ENCODE peak calls at places on chromosome 10, in nine cellular contexts. R is stimulated activated CD4-positive, alpha-beta T cell treated with anti-CD3 and anti-CD28 coated beads, Interleukin-2, amount 100 ng/mL, for 48 hours; G is GM19239; K is progenitor cell of endocrine pancreas; O is tibial artery; A is Peyer's patch; F is T-helper 1 cell; W is AG04450; Q is head of caudate nucleus. C is an unnamed sample.

GRCh38 chr10:28768227-28768626 is 90.9 kb downstream of the BAMBI start:
- DNase-seq in R (no peak), G (no peak), K (no peak), O (no peak), A (no peak), F (no peak), W (no peak), Q (peak; percentile 38), C (no peak)

GRCh38 chr10:47026301-47027107 is 115.3 kb downstream of the PTPN20 start:
- DNase-seq in R (no peak), G (no peak), K (peak; percentile 7), O (peak; percentile 54), A (no peak), F (no peak), W (no peak), Q (no peak), C (no peak)

GRCh38 chr10:2949948-2950354 is 117.4 kb upstream of the PFKP start:
- DNase-seq in R (peak; percentile 34), G (no peak), K (no peak), O (no peak), A (no peak), F (peak; percentile 73), W (no peak), Q (peak; percentile 53), C (no peak)

GRCh38 chr10:9096288-9096687 is 1041.8 kb downstream of the GATA3 start:
- DNase-seq in R (peak; percentile 13), G (no peak), K (no peak), O (no peak), A (no peak), F (peak; percentile 14), W (no peak), Q (no peak), C (no peak)

GRCh38 chr10:2494386-2494785 is 573.0 kb upstream of the PFKP start:
- DNase-seq in R (no peak), G (no peak), K (no peak), O (no peak), A (no peak), F (no peak), W (no peak), Q (no peak), C (no peak)

GRCh38 chr10:31940839-31941653 is 12.4 kb upstream of the ARHGAP12 start:
- DNase-seq in R (no peak), G (no peak), K (no peak), O (no peak), A (no peak), F (no peak), W (peak; percentile 58), Q (peak; percentile 62), C (peak; percentile 22)

GRCh38 chr10:113309791-113310190 is 243.1 kb upstream of the HABP2 start:
- DNase-seq in R (no peak), G (no peak), K (no peak), O (no peak), A (no peak), F (no peak), W (no peak), Q (no peak), C (no peak)

GRCh38 chr10:17737021-17737965 is 14.7 kb upstream of the TMEM236 start:
- DNase-seq in R (no peak), G (no peak), K (no peak), O (no peak), A (no peak), F (peak; percentile 22), W (peak; percentile 4), Q (no peak), C (peak; percentile 20)

GRCh38 chr10:498760-499435 is 190.6 kb downstream of the DIP2C start:
- DNase-seq in R (no peak), G (no peak), K (no peak), O (peak; percentile 61), A (no peak), F (no peak), W (no peak), Q (peak; percentile 34), C (no peak)

GRCh38 chr10:72260588-72261322 is 13.0 kb upstream of the DDIT4 start:
- DNase-seq in R (peak; percentile 93), G (peak; percentile 53), K (peak; percentile 88), O (peak; percentile 92), A (peak; percentile 89), F (peak; percentile 95), W (no peak), Q (peak; percentile 90), C (peak; percentile 74)

GRCh38 chr10:110226926-110227641 is 19.7 kb downstream of the MXI1 start:
- DNase-seq in R (peak; percentile 53), G (no peak), K (peak; percentile 30), O (peak; percentile 88), A (peak; percentile 79), F (no peak), W (no peak), Q (peak; percentile 67), C (peak; percentile 79)

GRCh38 chr10:44920252-44920651 is 9.1 kb downstream of the TMEM72 start:
- DNase-seq in R (no peak), G (no peak), K (no peak), O (peak; percentile 20), A (peak; percentile 4), F (no peak), W (no peak), Q (no peak), C (no peak)

GRCh38 chr10:12513775-12514663 is 164.7 kb downstream of the CAMK1D start:
- DNase-seq in R (no peak), G (no peak), K (no peak), O (no peak), A (no peak), F (peak; percentile 10), W (no peak), Q (no peak), C (no peak)

GRCh38 chr10:128062837-128063563 is 63.2 kb downstream of the MKI67 start:
- DNase-seq in R (no peak), G (peak; percentile 36), K (no peak), O (peak; percentile 65), A (peak; percentile 78), F (peak; percentile 83), W (no peak), Q (peak; percentile 38), C (no peak)

GRCh38 chr10:61952028-61952638 is 50.6 kb downstream of the ARID5B start:
- DNase-seq in R (no peak), G (no peak), K (no peak), O (no peak), A (no peak), F (no peak), W (no peak), Q (no peak), C (no peak)

GRCh38 chr10:69848454-69848853 is 46.7 kb downstream of the COL13A1 start:
- DNase-seq in R (no peak), G (no peak), K (no peak), O (no peak), A (no peak), F (no peak), W (no peak), Q (no peak), C (no peak)

GRCh38 chr10:4663162-4663992 is 162.6 kb upstream of the AKR1E2 start:
- DNase-seq in R (no peak), G (no peak), K (no peak), O (peak; percentile 88), A (no peak), F (peak; percentile 23), W (peak; percentile 96), Q (no peak), C (peak; percentile 65)

GRCh38 chr10:79009144-79009543 is 59.6 kb upstream of the ZMIZ1 start:
- DNase-seq in R (no peak), G (no peak), K (no peak), O (no peak), A (no peak), F (no peak), W (no peak), Q (no peak), C (no peak)

GRCh38 chr10:42941245-42941644 is 135.6 kb upstream of the RET start:
- DNase-seq in R (no peak), G (no peak), K (no peak), O (peak; percentile 51), A (no peak), F (no peak), W (no peak), Q (no peak), C (no peak)

GRCh38 chr10:114309111-114309651 is 70.1 kb downstream of the VWA2 start:
- DNase-seq in R (no peak), G (no peak), K (no peak), O (peak; percentile 29), A (no peak), F (no peak), W (no peak), Q (no peak), C (no peak)

GRCh38 chr10:80413152-80413996 is 5.0 kb downstream of the PRXL2A start:
- DNase-seq in R (no peak), G (no peak), K (no peak), O (no peak), A (no peak), F (no peak), W (no peak), Q (no peak), C (no peak)

GRCh38 chr10:634256-634655 is 55.2 kb downstream of the DIP2C start:
- DNase-seq in R (no peak), G (no peak), K (no peak), O (peak; percentile 57), A (no peak), F (no peak), W (no peak), Q (no peak), C (no peak)

GRCh38 chr10:103678104-103678526 is 177.3 kb downstream of the SH3PXD2A start:
- DNase-seq in R (peak; percentile 70), G (peak; percentile 87), K (no peak), O (peak; percentile 87), A (peak; percentile 89), F (peak; percentile 87), W (peak; percentile 99), Q (peak; percentile 85), C (no peak)

GRCh38 chr10:57657164-57657765 is 610.4 kb downstream of the IPMK start:
- DNase-seq in R (no peak), G (peak; percentile 4), K (peak; percentile 52), O (no peak), A (no peak), F (peak; percentile 12), W (no peak), Q (peak; percentile 43), C (peak; percentile 33)

GRCh38 chr10:16905304-16905703 is 88.1 kb upstream of the RSU1 start:
- DNase-seq in R (no peak), G (no peak), K (no peak), O (no peak), A (no peak), F (no peak), W (no peak), Q (no peak), C (no peak)

GRCh38 chr10:94725871-94726270 is 36.6 kb upstream of the CYP2C19 start:
- DNase-seq in R (no peak), G (no peak), K (no peak), O (no peak), A (no peak), F (no peak), W (no peak), Q (no peak), C (no peak)

GRCh38 chr10:77410523-77410922 is 227.1 kb downstream of the KCNMA1 start:
- DNase-seq in R (no peak), G (no peak), K (no peak), O (no peak), A (no peak), F (no peak), W (no peak), Q (no peak), C (no peak)

GRCh38 chr10:51758366-51758765 is 59.0 kb upstream of the CSTF2T start:
- DNase-seq in R (no peak), G (no peak), K (no peak), O (no peak), A (no peak), F (no peak), W (no peak), Q (no peak), C (no peak)

GRCh38 chr10:44983066-44983894 is 4.7 kb upstream of the DEPP1 start:
- DNase-seq in R (no peak), G (no peak), K (no peak), O (peak; percentile 67), A (no peak), F (no peak), W (no peak), Q (no peak), C (no peak)

GRCh38 chr10:13790196-13790595 is 203.4 kb downstream of the PRPF18 start:
- DNase-seq in R (no peak), G (no peak), K (no peak), O (no peak), A (no peak), F (no peak), W (no peak), Q (no peak), C (no peak)

GRCh38 chr10:6047326-6047611 is 14.9 kb downstream of the IL2RA start:
- DNase-seq in R (no peak), G (no peak), K (no peak), O (peak; percentile 20), A (no peak), F (no peak), W (no peak), Q (no peak), C (no peak)

C was measured in NCI-H1048.